ENCODE peak calls at places on chromosomes 12 and 14, in six cellular contexts. One of them, this sample, is unnamed.
A peak's percentile ranks its signal among the peaks of the same experiment; 100 is the strongest.

GRCh38 chr12:49059385-49060232 is 985 bp downstream of the KMT2D start:
- DNase-seq in GM12891: peak; percentile 24
- DNase-seq in H1: no peak
- DNase-seq in K562: peak; percentile 40
- DNase-seq in GM12878: no peak
- DNase-seq in HepG2: no peak
- DNase-seq in this sample: no peak

GRCh38 chr12:121538699-121539061 is 42.1 kb downstream of the KDM2B start:
- DNase-seq in H1: no peak
- DNase-seq in HepG2: peak; percentile 75
- DNase-seq in GM12891: no peak
- DNase-seq in K562: no peak
- DNase-seq in GM12878: no peak
- DNase-seq in this sample: no peak

GRCh38 chr12:55681142-55682077 is 26.3 kb downstream of the ITGA7 start:
- DNase-seq in GM12878: no peak
- DNase-seq in K562: peak; percentile 71
- DNase-seq in H1: peak; percentile 61
- DNase-seq in GM12891: no peak
- DNase-seq in HepG2: peak; percentile 92
- DNase-seq in this sample: no peak

GRCh38 chr12:84070311-84070710 is 842.3 kb downstream of the SLC6A15 start:
- DNase-seq in GM12878: no peak
- DNase-seq in K562: no peak
- DNase-seq in H1: no peak
- DNase-seq in GM12891: no peak
- DNase-seq in HepG2: no peak
- DNase-seq in this sample: no peak

GRCh38 chr12:131452444-131452860 is 258.4 kb upstream of the SFSWAP start:
- DNase-seq in K562: peak; percentile 66
- DNase-seq in HepG2: peak; percentile 15
- DNase-seq in H1: no peak
- DNase-seq in GM12878: no peak
- DNase-seq in GM12891: no peak
- DNase-seq in this sample: no peak

GRCh38 chr12:119994892-119995658 is 6.0 kb downstream of the BICDL1 start:
- DNase-seq in GM12891: no peak
- DNase-seq in GM12878: no peak
- DNase-seq in HepG2: no peak
- DNase-seq in H1: no peak
- DNase-seq in K562: no peak
- DNase-seq in this sample: no peak

GRCh38 chr14:58082491-58083098 is 69.4 kb downstream of the ARMH4 start:
- DNase-seq in GM12891: no peak
- DNase-seq in H1: no peak
- DNase-seq in K562: peak; percentile 13
- DNase-seq in HepG2: no peak
- DNase-seq in GM12878: no peak
- DNase-seq in this sample: no peak

GRCh38 chr14:64504310-64504896 is at the start of gene ZBTB1:
- DNase-seq in HepG2: peak; percentile 74
- DNase-seq in H1: peak; percentile 63
- DNase-seq in GM12878: no peak
- DNase-seq in GM12891: peak; percentile 30
- DNase-seq in K562: peak; percentile 71
- DNase-seq in this sample: peak; percentile 38

GRCh38 chr12:106138279-106138645 is 492 bp downstream of the NUAK1 start:
- DNase-seq in H1: no peak
- DNase-seq in K562: no peak
- DNase-seq in GM12878: no peak
- DNase-seq in GM12891: no peak
- DNase-seq in HepG2: no peak
- DNase-seq in this sample: no peak

GRCh38 chr12:93197067-93197593 is 180.6 kb upstream of the NUDT4 start:
- DNase-seq in HepG2: no peak
- DNase-seq in GM12891: no peak
- DNase-seq in K562: no peak
- DNase-seq in H1: no peak
- DNase-seq in GM12878: no peak
- DNase-seq in this sample: no peak

GRCh38 chr12:68832504-68832867 is 24.5 kb downstream of the MDM2 start:
- DNase-seq in GM12878: no peak
- DNase-seq in K562: no peak
- DNase-seq in GM12891: no peak
- DNase-seq in HepG2: no peak
- DNase-seq in H1: no peak
- DNase-seq in this sample: no peak

GRCh38 chr14:89956294-89957009 is 725 bp downstream of the TDP1 start:
- DNase-seq in HepG2: peak; percentile 46
- DNase-seq in K562: peak; percentile 69
- DNase-seq in GM12891: peak; percentile 25
- DNase-seq in GM12878: peak; percentile 48
- DNase-seq in H1: no peak
- DNase-seq in this sample: peak; percentile 40

GRCh38 chr12:89815225-89815624 is 106.6 kb upstream of the ATP2B1 start:
- DNase-seq in K562: no peak
- DNase-seq in GM12891: no peak
- DNase-seq in HepG2: no peak
- DNase-seq in GM12878: no peak
- DNase-seq in H1: no peak
- DNase-seq in this sample: no peak

GRCh38 chr12:75944097-75944904 is 87.3 kb downstream of the PHLDA1 start:
- DNase-seq in K562: peak; percentile 69
- DNase-seq in HepG2: peak; percentile 97
- DNase-seq in GM12878: peak; percentile 54
- DNase-seq in GM12891: no peak
- DNase-seq in H1: peak; percentile 38
- DNase-seq in this sample: no peak

GRCh38 chr12:55715833-55716581 is at the start of gene BLOC1S1:
- DNase-seq in H1: no peak
- DNase-seq in GM12891: peak; percentile 96
- DNase-seq in HepG2: peak; percentile 86
- DNase-seq in GM12878: peak; percentile 73
- DNase-seq in K562: peak; percentile 98
- DNase-seq in this sample: peak; percentile 97

GRCh38 chr12:46472893-46473633 is 100.5 kb upstream of the SLC38A2 start:
- DNase-seq in GM12878: no peak
- DNase-seq in GM12891: no peak
- DNase-seq in HepG2: peak; percentile 60
- DNase-seq in K562: no peak
- DNase-seq in H1: no peak
- DNase-seq in this sample: no peak

GRCh38 chr12:108000111-108000510 is 129.0 kb upstream of the WSCD2 start:
- DNase-seq in GM12891: no peak
- DNase-seq in HepG2: no peak
- DNase-seq in GM12878: no peak
- DNase-seq in K562: no peak
- DNase-seq in H1: no peak
- DNase-seq in this sample: no peak

GRCh38 chr14:101600336-101600890 is 39.1 kb downstream of the DIO3 start:
- DNase-seq in H1: no peak
- DNase-seq in GM12878: no peak
- DNase-seq in GM12891: no peak
- DNase-seq in K562: no peak
- DNase-seq in HepG2: no peak
- DNase-seq in this sample: no peak

GRCh38 chr12:70787612-70788011 is 132.9 kb downstream of the PTPRR start:
- DNase-seq in H1: no peak
- DNase-seq in GM12891: no peak
- DNase-seq in K562: no peak
- DNase-seq in GM12878: no peak
- DNase-seq in HepG2: no peak
- DNase-seq in this sample: no peak

GRCh38 chr14:28603606-28604005 is 163.0 kb upstream of the FOXG1 start:
- DNase-seq in GM12878: no peak
- DNase-seq in H1: no peak
- DNase-seq in K562: no peak
- DNase-seq in HepG2: no peak
- DNase-seq in GM12891: no peak
- DNase-seq in this sample: no peak

GRCh38 chr12:77577756-77578155 is 252.9 kb upstream of the NAV3 start:
- DNase-seq in H1: no peak
- DNase-seq in GM12891: no peak
- DNase-seq in GM12878: no peak
- DNase-seq in K562: no peak
- DNase-seq in HepG2: no peak
- DNase-seq in this sample: no peak

GRCh38 chr12:54394281-54394719 is 9.8 kb upstream of the ZNF385A start:
- DNase-seq in HepG2: peak; percentile 25
- DNase-seq in K562: peak; percentile 87
- DNase-seq in GM12891: no peak
- DNase-seq in GM12878: no peak
- DNase-seq in H1: no peak
- DNase-seq in this sample: no peak

GRCh38 chr12:14843425-14843887 is at the start of gene ART4:
- DNase-seq in K562: peak; percentile 79
- DNase-seq in HepG2: peak; percentile 71
- DNase-seq in H1: no peak
- DNase-seq in GM12891: no peak
- DNase-seq in GM12878: no peak
- DNase-seq in this sample: no peak

GRCh38 chr12:15446798-15447197 is 124.5 kb downstream of the PTPRO start:
- DNase-seq in GM12891: no peak
- DNase-seq in K562: no peak
- DNase-seq in GM12878: no peak
- DNase-seq in HepG2: no peak
- DNase-seq in H1: no peak
- DNase-seq in this sample: no peak

GRCh38 chr12:6667559-6668210 is 4.8 kb upstream of the ING4 start:
- DNase-seq in K562: no peak
- DNase-seq in GM12878: no peak
- DNase-seq in H1: no peak
- DNase-seq in HepG2: no peak
- DNase-seq in GM12891: no peak
- DNase-seq in this sample: no peak

GRCh38 chr12:11630046-11630706 is 19.3 kb upstream of the ETV6 start:
- DNase-seq in GM12878: no peak
- DNase-seq in K562: no peak
- DNase-seq in GM12891: no peak
- DNase-seq in HepG2: no peak
- DNase-seq in H1: no peak
- DNase-seq in this sample: no peak

GRCh38 chr12:38892090-38892786 is 13.2 kb downstream of the CPNE8 start:
- DNase-seq in GM12878: no peak
- DNase-seq in GM12891: no peak
- DNase-seq in H1: no peak
- DNase-seq in HepG2: peak; percentile 92
- DNase-seq in K562: peak; percentile 6
- DNase-seq in this sample: no peak

GRCh38 chr14:104556256-104557021 is 23.1 kb upstream of the C14orf180 start:
- DNase-seq in GM12891: no peak
- DNase-seq in HepG2: no peak
- DNase-seq in K562: no peak
- DNase-seq in H1: no peak
- DNase-seq in GM12878: no peak
- DNase-seq in this sample: no peak

GRCh38 chr14:69999246-69999645 is 120.0 kb downstream of the SMOC1 start:
- DNase-seq in GM12878: no peak
- DNase-seq in K562: no peak
- DNase-seq in H1: no peak
- DNase-seq in HepG2: no peak
- DNase-seq in GM12891: no peak
- DNase-seq in this sample: no peak

GRCh38 chr12:117854339-117855012 is 114.3 kb downstream of the KSR2 start:
- DNase-seq in H1: peak; percentile 44
- DNase-seq in GM12891: peak; percentile 22
- DNase-seq in GM12878: no peak
- DNase-seq in HepG2: peak; percentile 38
- DNase-seq in K562: peak; percentile 76
- DNase-seq in this sample: no peak
- TF ChIP-seq TAF1 in H1: no peak
- TF ChIP-seq TAF1 in GM12891: no peak
- TF ChIP-seq TAF1 in GM12878: no peak
- TF ChIP-seq TAF1 in HepG2: no peak
- TF ChIP-seq TAF1 in K562: no peak
- TF ChIP-seq TAF1 in this sample: no peak

DNA sequence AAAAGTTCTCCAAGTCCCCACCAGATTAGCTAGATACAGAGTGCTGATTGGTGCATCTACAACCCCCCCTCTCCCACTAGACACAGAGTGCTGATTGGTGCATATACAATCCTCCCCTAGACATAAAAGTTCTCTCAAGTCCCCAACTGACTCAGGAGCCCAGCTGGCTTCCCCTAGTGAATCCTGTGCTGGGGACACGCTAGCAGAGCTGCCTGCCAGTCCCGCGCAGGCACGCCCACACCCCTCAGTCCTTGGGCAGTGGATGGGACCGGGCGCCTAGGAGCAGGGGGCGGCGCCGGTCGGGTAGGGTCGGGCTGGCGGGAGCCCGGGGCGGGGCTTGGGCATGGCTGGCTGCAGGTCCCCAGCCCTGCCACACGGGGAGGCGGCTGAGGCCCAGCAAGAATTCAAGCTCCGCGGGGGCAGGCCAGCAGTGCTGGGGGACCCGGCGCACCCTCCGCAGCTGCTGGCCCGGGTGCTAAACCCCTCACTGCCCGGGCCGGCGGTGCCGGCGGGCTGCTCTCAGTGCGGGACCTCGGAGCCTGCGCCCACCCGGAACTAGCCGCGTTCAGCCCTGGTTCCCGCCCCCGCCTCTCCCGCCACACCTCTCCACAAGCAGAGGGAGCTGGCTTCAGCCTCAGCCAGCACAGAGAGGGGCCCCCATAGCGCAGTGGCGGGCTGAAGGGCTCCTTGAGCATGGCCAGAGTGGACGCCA is 64.3 kb upstream of the DDHD1 start:
- DNase-seq in GM12891: peak; percentile 56
- DNase-seq in HepG2: peak; percentile 70
- DNase-seq in K562: peak; percentile 74
- DNase-seq in H1: peak; percentile 77
- DNase-seq in GM12878: peak; percentile 28
- DNase-seq in this sample: peak; percentile 66
- TF ChIP-seq POLR2A in GM12891: no peak
- TF ChIP-seq POLR2A in HepG2: peak; percentile 23
- TF ChIP-seq POLR2A in K562: peak; percentile 34
- TF ChIP-seq POLR2A in H1: peak; percentile 54
- TF ChIP-seq POLR2A in GM12878: peak; percentile 72
- TF ChIP-seq POLR2A in this sample: peak; percentile 65

DNA sequence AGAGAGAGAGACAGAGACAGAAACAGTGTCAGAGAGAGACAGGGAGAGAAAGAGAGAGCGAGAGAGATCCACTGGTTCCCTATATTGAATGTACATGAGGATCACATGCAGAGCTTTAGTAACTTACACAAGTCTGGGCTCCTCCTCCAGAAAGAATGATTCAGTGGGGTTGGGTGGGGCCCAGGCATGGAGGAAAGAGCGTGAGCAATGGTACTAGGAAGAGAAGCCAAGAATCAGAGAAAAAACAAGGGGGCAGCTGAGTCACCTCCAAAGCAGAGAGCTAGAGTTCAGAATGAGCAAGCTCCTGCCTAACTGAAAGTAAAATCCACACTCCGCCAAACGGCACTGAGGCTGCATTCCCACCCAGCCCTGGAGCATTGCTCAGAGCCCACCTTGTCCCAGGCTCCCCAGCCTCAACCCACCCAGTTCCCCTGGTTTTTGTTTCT is 670.1 kb upstream of the TBX3 start:
- DNase-seq in GM12878: no peak
- DNase-seq in K562: peak; percentile 13
- DNase-seq in GM12891: no peak
- DNase-seq in H1: no peak
- DNase-seq in HepG2: peak; percentile 18
- DNase-seq in this sample: no peak
- TF ChIP-seq TAF1 in GM12878: no peak
- TF ChIP-seq TAF1 in K562: no peak
- TF ChIP-seq TAF1 in GM12891: no peak
- TF ChIP-seq TAF1 in H1: no peak
- TF ChIP-seq TAF1 in HepG2: no peak
- TF ChIP-seq TAF1 in this sample: no peak

GRCh38 chr12:9103050-9103854 is 12.5 kb downstream of the A2M start:
- DNase-seq in GM12878: no peak
- DNase-seq in HepG2: no peak
- DNase-seq in K562: no peak
- DNase-seq in GM12891: no peak
- DNase-seq in H1: no peak
- DNase-seq in this sample: no peak
- TF ChIP-seq POLR2A in GM12878: no peak
- TF ChIP-seq POLR2A in HepG2: peak; percentile 40
- TF ChIP-seq POLR2A in K562: no peak
- TF ChIP-seq POLR2A in GM12891: no peak
- TF ChIP-seq POLR2A in H1: no peak
- TF ChIP-seq POLR2A in this sample: no peak